ENCODE peak calls at places on chromosomes 4 and X, in ten cellular contexts. One of them, this sample, is unnamed.

GRCh38 chr4:97525236-97525635 is 618.0 kb downstream of the STPG2 start:
- DNase-seq in left lung: no peak
- DNase-seq in pancreas: no peak
- DNase-seq in bronchial epithelial cell: no peak
- DNase-seq in mammary epithelial cell: no peak
- DNase-seq in cardiac muscle cell: peak
- DNase-seq in DND-41: no peak
- DNase-seq in fibroblast of pulmonary artery: peak
- DNase-seq in epithelial cell of esophagus: peak
- DNase-seq in PC-9: no peak
- DNase-seq in this sample: no peak

GRCh38 chrX:16222123-16222522 is 54.8 kb downstream of the MAGEB17 start:
- DNase-seq in epithelial cell of esophagus: peak
- DNase-seq in mammary epithelial cell: no peak
- DNase-seq in left lung: no peak
- DNase-seq in bronchial epithelial cell: no peak
- DNase-seq in fibroblast of pulmonary artery: peak
- DNase-seq in pancreas: no peak
- DNase-seq in cardiac muscle cell: peak
- DNase-seq in DND-41: no peak
- DNase-seq in PC-9: no peak
- DNase-seq in this sample: no peak

GRCh38 chr4:32172761-32173160 is 1452.6 kb downstream of the PCDH7 start:
- DNase-seq in epithelial cell of esophagus: peak
- DNase-seq in mammary epithelial cell: peak
- DNase-seq in left lung: no peak
- DNase-seq in DND-41: no peak
- DNase-seq in bronchial epithelial cell: peak
- DNase-seq in cardiac muscle cell: no peak
- DNase-seq in PC-9: peak
- DNase-seq in pancreas: no peak
- DNase-seq in fibroblast of pulmonary artery: peak
- DNase-seq in this sample: peak

GRCh38 chr4:184024637-184025036 is 119.5 kb downstream of the STOX2 start:
- DNase-seq in PC-9: peak
- DNase-seq in mammary epithelial cell: no peak
- DNase-seq in pancreas: no peak
- DNase-seq in cardiac muscle cell: no peak
- DNase-seq in epithelial cell of esophagus: peak
- DNase-seq in fibroblast of pulmonary artery: no peak
- DNase-seq in left lung: no peak
- DNase-seq in bronchial epithelial cell: peak
- DNase-seq in DND-41: no peak
- DNase-seq in this sample: no peak

GRCh38 chr4:170420255-170420693 is 330.5 kb upstream of the AADAT start:
- DNase-seq in PC-9: no peak
- DNase-seq in DND-41: no peak
- DNase-seq in cardiac muscle cell: no peak
- DNase-seq in left lung: no peak
- DNase-seq in epithelial cell of esophagus: peak
- DNase-seq in pancreas: no peak
- DNase-seq in fibroblast of pulmonary artery: no peak
- DNase-seq in bronchial epithelial cell: peak
- DNase-seq in mammary epithelial cell: no peak
- DNase-seq in this sample: no peak

GRCh38 chr4:16026155-16026761 is 57.6 kb downstream of the PROM1 start:
- DNase-seq in pancreas: no peak
- DNase-seq in left lung: no peak
- DNase-seq in bronchial epithelial cell: peak
- DNase-seq in PC-9: no peak
- DNase-seq in fibroblast of pulmonary artery: peak
- DNase-seq in cardiac muscle cell: peak
- DNase-seq in epithelial cell of esophagus: peak
- DNase-seq in DND-41: peak
- DNase-seq in mammary epithelial cell: peak
- DNase-seq in this sample: no peak

GRCh38 chr4:125952631-125953030 is 637.9 kb downstream of the FAT4 start:
- DNase-seq in left lung: no peak
- DNase-seq in bronchial epithelial cell: no peak
- DNase-seq in DND-41: no peak
- DNase-seq in pancreas: no peak
- DNase-seq in fibroblast of pulmonary artery: no peak
- DNase-seq in epithelial cell of esophagus: no peak
- DNase-seq in PC-9: no peak
- DNase-seq in mammary epithelial cell: no peak
- DNase-seq in cardiac muscle cell: no peak
- DNase-seq in this sample: no peak

GRCh38 chr4:185424905-185425599 is 712 bp downstream of the UFSP2 start:
- DNase-seq in DND-41: no peak
- DNase-seq in pancreas: no peak
- DNase-seq in epithelial cell of esophagus: no peak
- DNase-seq in PC-9: no peak
- DNase-seq in left lung: no peak
- DNase-seq in cardiac muscle cell: peak
- DNase-seq in fibroblast of pulmonary artery: peak
- DNase-seq in mammary epithelial cell: peak
- DNase-seq in bronchial epithelial cell: peak
- DNase-seq in this sample: no peak

GRCh38 chrX:120111611-120112010 is 4.1 kb downstream of the RHOXF1 start:
- DNase-seq in PC-9: no peak
- DNase-seq in fibroblast of pulmonary artery: no peak
- DNase-seq in mammary epithelial cell: no peak
- DNase-seq in pancreas: no peak
- DNase-seq in left lung: no peak
- DNase-seq in epithelial cell of esophagus: no peak
- DNase-seq in cardiac muscle cell: no peak
- DNase-seq in bronchial epithelial cell: no peak
- DNase-seq in DND-41: no peak
- DNase-seq in this sample: no peak

GRCh38 chr4:131499139-131499873 is 1649.8 kb upstream of the PCDH10 start:
- DNase-seq in mammary epithelial cell: peak
- DNase-seq in left lung: peak
- DNase-seq in bronchial epithelial cell: peak
- DNase-seq in PC-9: no peak
- DNase-seq in cardiac muscle cell: peak
- DNase-seq in pancreas: no peak
- DNase-seq in epithelial cell of esophagus: peak
- DNase-seq in fibroblast of pulmonary artery: peak
- DNase-seq in DND-41: peak
- DNase-seq in this sample: peak

GRCh38 chrX:69102805-69103204 is 62.4 kb downstream of the PJA1 start:
- DNase-seq in left lung: no peak
- DNase-seq in DND-41: no peak
- DNase-seq in bronchial epithelial cell: no peak
- DNase-seq in cardiac muscle cell: no peak
- DNase-seq in PC-9: peak
- DNase-seq in pancreas: no peak
- DNase-seq in epithelial cell of esophagus: no peak
- DNase-seq in mammary epithelial cell: no peak
- DNase-seq in fibroblast of pulmonary artery: no peak
- DNase-seq in this sample: no peak

GRCh38 chr4:81003549-81004240 is 26.8 kb upstream of the BMP3 start:
- DNase-seq in epithelial cell of esophagus: no peak
- DNase-seq in bronchial epithelial cell: no peak
- DNase-seq in fibroblast of pulmonary artery: no peak
- DNase-seq in mammary epithelial cell: no peak
- DNase-seq in PC-9: no peak
- DNase-seq in DND-41: no peak
- DNase-seq in left lung: no peak
- DNase-seq in cardiac muscle cell: no peak
- DNase-seq in pancreas: no peak
- DNase-seq in this sample: no peak

GRCh38 chr4:72128741-72129140 is 96.9 kb downstream of the NPFFR2 start:
- DNase-seq in PC-9: no peak
- DNase-seq in cardiac muscle cell: no peak
- DNase-seq in mammary epithelial cell: no peak
- DNase-seq in fibroblast of pulmonary artery: no peak
- DNase-seq in DND-41: no peak
- DNase-seq in epithelial cell of esophagus: no peak
- DNase-seq in bronchial epithelial cell: no peak
- DNase-seq in left lung: no peak
- DNase-seq in pancreas: no peak
- DNase-seq in this sample: no peak

GRCh38 chrX:28847423-28847822 is 260.2 kb downstream of the IL1RAPL1 start:
- DNase-seq in mammary epithelial cell: peak
- DNase-seq in cardiac muscle cell: peak
- DNase-seq in DND-41: no peak
- DNase-seq in epithelial cell of esophagus: peak
- DNase-seq in left lung: no peak
- DNase-seq in bronchial epithelial cell: peak
- DNase-seq in pancreas: no peak
- DNase-seq in PC-9: no peak
- DNase-seq in fibroblast of pulmonary artery: peak
- DNase-seq in this sample: peak

GRCh38 chrX:97199501-97199900 is 315.8 kb downstream of the RPA4 start:
- DNase-seq in mammary epithelial cell: no peak
- DNase-seq in PC-9: no peak
- DNase-seq in left lung: no peak
- DNase-seq in epithelial cell of esophagus: no peak
- DNase-seq in fibroblast of pulmonary artery: peak
- DNase-seq in pancreas: no peak
- DNase-seq in bronchial epithelial cell: no peak
- DNase-seq in cardiac muscle cell: peak
- DNase-seq in DND-41: no peak
- DNase-seq in this sample: peak

GRCh38 chrX:110402091-110402854 is 43.6 kb downstream of the RTL9 start:
- DNase-seq in cardiac muscle cell: peak
- DNase-seq in bronchial epithelial cell: peak
- DNase-seq in pancreas: no peak
- DNase-seq in epithelial cell of esophagus: peak
- DNase-seq in left lung: no peak
- DNase-seq in PC-9: peak
- DNase-seq in DND-41: no peak
- DNase-seq in mammary epithelial cell: peak
- DNase-seq in fibroblast of pulmonary artery: peak
- DNase-seq in this sample: no peak

GRCh38 chr4:19262467-19262866 is 989.2 kb upstream of the SLIT2 start:
- DNase-seq in bronchial epithelial cell: no peak
- DNase-seq in epithelial cell of esophagus: no peak
- DNase-seq in mammary epithelial cell: no peak
- DNase-seq in PC-9: no peak
- DNase-seq in cardiac muscle cell: peak
- DNase-seq in pancreas: no peak
- DNase-seq in fibroblast of pulmonary artery: peak
- DNase-seq in DND-41: no peak
- DNase-seq in left lung: no peak
- DNase-seq in this sample: no peak

GRCh38 chr4:84582988-84583870 is at the start of gene CDS1:
- DNase-seq in left lung: peak
- DNase-seq in cardiac muscle cell: no peak
- DNase-seq in PC-9: no peak
- DNase-seq in bronchial epithelial cell: peak
- DNase-seq in mammary epithelial cell: peak
- DNase-seq in fibroblast of pulmonary artery: no peak
- DNase-seq in pancreas: peak
- DNase-seq in epithelial cell of esophagus: peak
- DNase-seq in DND-41: no peak
- DNase-seq in this sample: no peak

GRCh38 chr4:71187399-71188196 is 151.2 kb upstream of the SLC4A4 start:
- DNase-seq in left lung: peak
- DNase-seq in mammary epithelial cell: peak
- DNase-seq in DND-41: peak
- DNase-seq in fibroblast of pulmonary artery: no peak
- DNase-seq in bronchial epithelial cell: peak
- DNase-seq in epithelial cell of esophagus: peak
- DNase-seq in PC-9: no peak
- DNase-seq in pancreas: peak
- DNase-seq in cardiac muscle cell: peak
- DNase-seq in this sample: no peak

DNA sequence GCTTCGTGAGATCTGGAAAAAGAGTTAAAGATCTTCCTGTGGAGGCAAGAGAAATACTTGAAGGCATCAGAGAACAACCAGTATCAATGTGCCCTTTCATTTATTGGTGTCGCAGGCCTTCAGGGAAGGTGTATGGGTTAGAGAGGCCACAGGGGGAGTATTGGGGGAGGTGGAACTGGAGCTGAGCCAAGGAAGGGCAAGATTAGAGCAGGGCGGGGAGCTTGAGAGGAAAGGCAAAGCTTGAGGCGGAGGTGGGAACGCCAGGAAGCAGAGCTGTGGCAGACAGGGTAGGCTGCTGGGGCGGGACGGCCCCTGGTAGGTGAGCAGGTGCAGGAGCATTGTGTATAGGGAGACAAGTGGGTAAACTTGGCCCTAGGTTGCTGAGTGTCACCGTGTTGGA is 329.9 kb downstream of the ARHGAP10 start:
- DNase-seq in PC-9: no peak
- DNase-seq in DND-41: no peak
- DNase-seq in cardiac muscle cell: no peak
- DNase-seq in mammary epithelial cell: no peak
- DNase-seq in left lung: no peak
- DNase-seq in epithelial cell of esophagus: no peak
- DNase-seq in bronchial epithelial cell: no peak
- DNase-seq in fibroblast of pulmonary artery: no peak
- DNase-seq in pancreas: no peak
- DNase-seq in this sample: no peak
- TF ChIP-seq CTCF in PC-9: no peak
- TF ChIP-seq CTCF in DND-41: no peak
- TF ChIP-seq CTCF in cardiac muscle cell: no peak
- TF ChIP-seq CTCF in mammary epithelial cell: no peak
- TF ChIP-seq CTCF in left lung: no peak
- TF ChIP-seq CTCF in epithelial cell of esophagus: no peak
- TF ChIP-seq CTCF in bronchial epithelial cell: no peak
- TF ChIP-seq CTCF in fibroblast of pulmonary artery: no peak
- TF ChIP-seq CTCF in pancreas: no peak
- TF ChIP-seq CTCF in this sample: no peak

GRCh38 chrX:133653363-133653762 is 238.1 kb upstream of the GPC4 start:
- DNase-seq in pancreas: no peak
- DNase-seq in cardiac muscle cell: no peak
- DNase-seq in left lung: no peak
- DNase-seq in fibroblast of pulmonary artery: no peak
- DNase-seq in DND-41: no peak
- DNase-seq in epithelial cell of esophagus: peak
- DNase-seq in PC-9: no peak
- DNase-seq in bronchial epithelial cell: no peak
- DNase-seq in mammary epithelial cell: no peak
- DNase-seq in this sample: no peak
- H3K4me3 ChIP-seq in pancreas: no peak
- H3K4me3 ChIP-seq in cardiac muscle cell: no peak
- H3K4me3 ChIP-seq in left lung: no peak
- H3K4me3 ChIP-seq in fibroblast of pulmonary artery: no peak
- H3K4me3 ChIP-seq in DND-41: no peak
- H3K4me3 ChIP-seq in epithelial cell of esophagus: no peak
- H3K4me3 ChIP-seq in PC-9: no peak
- H3K4me3 ChIP-seq in bronchial epithelial cell: no peak
- H3K4me3 ChIP-seq in mammary epithelial cell: no peak
- H3K4me3 ChIP-seq in this sample: no peak

GRCh38 chrX:130801901-130802300 is 101.1 kb downstream of the ENOX2 start:
- DNase-seq in DND-41: no peak
- DNase-seq in epithelial cell of esophagus: no peak
- DNase-seq in pancreas: no peak
- DNase-seq in left lung: no peak
- DNase-seq in cardiac muscle cell: peak
- DNase-seq in PC-9: no peak
- DNase-seq in bronchial epithelial cell: no peak
- DNase-seq in fibroblast of pulmonary artery: no peak
- DNase-seq in mammary epithelial cell: no peak
- DNase-seq in this sample: no peak
- TF ChIP-seq CTCF in DND-41: no peak
- TF ChIP-seq CTCF in epithelial cell of esophagus: no peak
- TF ChIP-seq CTCF in pancreas: no peak
- TF ChIP-seq CTCF in left lung: no peak
- TF ChIP-seq CTCF in cardiac muscle cell: peak
- TF ChIP-seq CTCF in PC-9: no peak
- TF ChIP-seq CTCF in bronchial epithelial cell: no peak
- TF ChIP-seq CTCF in fibroblast of pulmonary artery: peak
- TF ChIP-seq CTCF in mammary epithelial cell: no peak
- TF ChIP-seq CTCF in this sample: no peak

GRCh38 chr4:163598028-163598427 is 103.5 kb downstream of the TMA16 start:
- DNase-seq in pancreas: no peak
- DNase-seq in DND-41: no peak
- DNase-seq in PC-9: no peak
- DNase-seq in epithelial cell of esophagus: no peak
- DNase-seq in bronchial epithelial cell: no peak
- DNase-seq in mammary epithelial cell: no peak
- DNase-seq in cardiac muscle cell: no peak
- DNase-seq in left lung: no peak
- DNase-seq in fibroblast of pulmonary artery: no peak
- DNase-seq in this sample: no peak
- H3K4me3 ChIP-seq in pancreas: no peak
- H3K4me3 ChIP-seq in DND-41: no peak
- H3K4me3 ChIP-seq in PC-9: no peak
- H3K4me3 ChIP-seq in epithelial cell of esophagus: no peak
- H3K4me3 ChIP-seq in bronchial epithelial cell: no peak
- H3K4me3 ChIP-seq in mammary epithelial cell: no peak
- H3K4me3 ChIP-seq in cardiac muscle cell: no peak
- H3K4me3 ChIP-seq in left lung: no peak
- H3K4me3 ChIP-seq in fibroblast of pulmonary artery: no peak
- H3K4me3 ChIP-seq in this sample: no peak